ENCODE peak calls at places on chromosomes 13 and 19, in five cellular contexts. U is tibial artery; H is CD8-positive, alpha-beta T cell; I is CD4-positive, alpha-beta memory T cell; E is heart left ventricle. N is an unnamed sample.

GRCh38 chr19:20999731-21000352 is 20.6 kb upstream of the ZNF430 start:
- DNase-seq in U (peak; percentile 77), H (peak; percentile 79), I (peak; percentile 91), E (peak; percentile 90), N (peak; percentile 85)

GRCh38 chr13:22937241-22937640 is 243.5 kb upstream of the SGCG start:
- DNase-seq in U (no peak), H (no peak), I (no peak), E (no peak), N (no peak)

GRCh38 chr13:59391696-59392095 is 772.0 kb downstream of the DIAPH3 start:
- DNase-seq in U (peak; percentile 29), H (peak; percentile 33), I (peak; percentile 74), E (no peak), N (no peak)

GRCh38 chr13:112132619-112133018 is 65.7 kb downstream of the SOX1 start:
- DNase-seq in U (no peak), H (no peak), I (no peak), E (no peak), N (no peak)

GRCh38 chr19:35030257-35031071 is at the start of gene SCN1B:
- DNase-seq in U (peak; percentile 59), H (peak; percentile 38), I (peak; percentile 49), E (peak; percentile 86), N (no peak)

GRCh38 chr13:79481685-79482052 is 714 bp downstream of the NDFIP2 start:
- DNase-seq in U (no peak), H (no peak), I (no peak), E (no peak), N (peak; percentile 34)

GRCh38 chr19:5120321-5120720 is 151.4 kb downstream of the KDM4B start:
- DNase-seq in U (no peak), H (no peak), I (no peak), E (no peak), N (no peak)

GRCh38 chr19:41799444-41800000 is 3.1 kb downstream of the CEACAM3 start:
- DNase-seq in U (no peak), H (no peak), I (no peak), E (no peak), N (no peak)

GRCh38 chr19:30425885-30426838 is 54.0 kb downstream of the ZNF536 start:
- DNase-seq in U (no peak), H (no peak), I (no peak), E (no peak), N (no peak)

GRCh38 chr13:65836066-65836465 is 1394.1 kb downstream of the PCDH9 start:
- DNase-seq in U (no peak), H (no peak), I (no peak), E (no peak), N (no peak)

GRCh38 chr13:50421457-50422130 is 406.4 kb downstream of the KCNRG start:
- DNase-seq in U (no peak), H (no peak), I (no peak), E (no peak), N (no peak)

GRCh38 chr19:43799502-43800142 is 2.6 kb downstream of the LYPD5 start:
- DNase-seq in U (no peak), H (no peak), I (no peak), E (no peak), N (no peak)

GRCh38 chr19:33177417-33177976 is 16.6 kb upstream of the LRP3 start:
- DNase-seq in U (no peak), H (peak; percentile 69), I (peak; percentile 85), E (no peak), N (peak; percentile 78)

GRCh38 chr13:42041017-42041683 is 7.3 kb upstream of the DGKH start:
- DNase-seq in U (peak; percentile 22), H (no peak), I (peak; percentile 35), E (peak; percentile 80), N (no peak)

GRCh38 chr13:34129422-34129821 is 311.5 kb downstream of the RFC3 start:
- DNase-seq in U (no peak), H (no peak), I (no peak), E (no peak), N (no peak)

GRCh38 chr19:44708940-44709339 is 10.0 kb downstream of the CEACAM16 start:
- DNase-seq in U (no peak), H (no peak), I (no peak), E (no peak), N (no peak)

GRCh38 chr13:107765724-107766436 is 449.5 kb downstream of the LIG4 start:
- DNase-seq in U (no peak), H (no peak), I (no peak), E (no peak), N (no peak)

GRCh38 chr13:47220453-47221150 is 323.7 kb upstream of the HTR2A start:
- DNase-seq in U (no peak), H (no peak), I (no peak), E (no peak), N (no peak)

GRCh38 chr19:14459703-14460102 is 15.5 kb downstream of the PTGER1 start:
- DNase-seq in U (no peak), H (no peak), I (no peak), E (no peak), N (no peak)

GRCh38 chr19:46353730-46354528 is 7.0 kb downstream of the PPP5C start:
- DNase-seq in U (no peak), H (no peak), I (no peak), E (peak; percentile 75), N (no peak)

GRCh38 chr13:32150794-32151193 is 119.2 kb downstream of the FRY start:
- DNase-seq in U (peak; percentile 72), H (no peak), I (no peak), E (peak; percentile 83), N (no peak)

GRCh38 chr13:65417953-65418352 is 1812.2 kb downstream of the PCDH9 start:
- DNase-seq in U (no peak), H (no peak), I (no peak), E (no peak), N (no peak)

GRCh38 chr19:37692956-37693660 is 26.5 kb downstream of the ZNF607 start:
- DNase-seq in U (no peak), H (no peak), I (no peak), E (no peak), N (no peak)

GRCh38 chr13:64051278-64051677 is 2635.6 kb upstream of the PCDH20 start:
- DNase-seq in U (no peak), H (no peak), I (no peak), E (no peak), N (no peak)

GRCh38 chr13:40813662-40814454 is 24.4 kb downstream of the SLC25A15 start:
- DNase-seq in U (no peak), H (no peak), I (no peak), E (no peak), N (no peak)

GRCh38 chr13:44815507-44816074 is 173.7 kb downstream of the NUFIP1 start:
- DNase-seq in U (peak; percentile 43), H (no peak), I (no peak), E (no peak), N (peak; percentile 25)

GRCh38 chr13:45792827-45793303 is 58.7 kb downstream of the SIAH3 start:
- DNase-seq in U (no peak), H (no peak), I (no peak), E (no peak), N (no peak)

GRCh38 chr19:48400018-48400742 is 6.7 kb downstream of the GRIN2D start:
- DNase-seq in U (peak; percentile 63), H (no peak), I (peak; percentile 34), E (peak; percentile 81), N (peak; percentile 49)

GRCh38 chr13:41942462-41943094 is 18.3 kb downstream of the VWA8 start:
- DNase-seq in U (no peak), H (no peak), I (no peak), E (no peak), N (no peak)

GRCh38 chr13:23378009-23378632 is 55.4 kb downstream of the SACS start:
- DNase-seq in U (peak; percentile 37), H (no peak), I (peak; percentile 53), E (no peak), N (no peak)

GRCh38 chr19:39539165-39539518 is 819 bp downstream of the EID2 start:
- DNase-seq in U (no peak), H (no peak), I (no peak), E (no peak), N (no peak)

GRCh38 chr13:40149611-40150283 is 494.3 kb downstream of the COG6 start:
- DNase-seq in U (peak; percentile 74), H (no peak), I (no peak), E (no peak), N (no peak)

GRCh38 chr13:114282143-114282685 is 813 bp downstream of the UPF3A start:
- DNase-seq in U (peak; percentile 29), H (no peak), I (no peak), E (peak; percentile 70), N (peak; percentile 45)

GRCh38 chr13:113771709-113772331 is 12.8 kb downstream of the TMEM255B start:
- DNase-seq in U (no peak), H (no peak), I (no peak), E (no peak), N (no peak)

GRCh38 chr19:56504581-56504980 is 3.1 kb upstream of the ZNF471 start:
- DNase-seq in U (no peak), H (no peak), I (no peak), E (no peak), N (no peak)

GRCh38 chr13:33123066-33123940 is 107.1 kb downstream of the KL start:
- DNase-seq in U (peak; percentile 71), H (no peak), I (no peak), E (peak; percentile 68), N (no peak)